ENCODE peak calls at places on chromosomes 5 and 9, in eight cellular contexts. D is BJ, V is endothelial cell of umbilical vein, M is OCI-LY7, R is breast epithelium, X is HL-60, J is glutamatergic neuron, K is AG10803. O is an unnamed sample.

GRCh38 chr5:66824476-66824875 is 228.3 kb downstream of the MAST4 start:
- DNase-seq in D (no peak), V (no peak), M (no peak), R (no peak), X (no peak), J (no peak), K (no peak), O (no peak)

GRCh38 chr5:60563696-60564324 is 136.2 kb downstream of the DEPDC1B start:
- DNase-seq in D (no peak), V (no peak), M (no peak), R (no peak), X (no peak), J (no peak), K (no peak), O (no peak)

GRCh38 chr5:175686396-175686795 is 28.5 kb downstream of the HRH2 start:
- DNase-seq in D (no peak), V (no peak), M (no peak), R (no peak), X (no peak), J (no peak), K (no peak), O (no peak)

GRCh38 chr9:85276743-85277142 is 465.0 kb downstream of the AGTPBP1 start:
- DNase-seq in D (no peak), V (no peak), M (no peak), R (no peak), X (no peak), J (no peak), K (no peak), O (no peak)

GRCh38 chr5:73709536-73710129 is 83.6 kb downstream of the ARHGEF28 start:
- DNase-seq in D (no peak), V (peak), M (no peak), R (no peak), X (no peak), J (no peak), K (peak), O (no peak)

GRCh38 chr5:93595420-93596136 is 12.6 kb downstream of the NR2F1 start:
- DNase-seq in D (no peak), V (no peak), M (no peak), R (no peak), X (no peak), J (no peak), K (no peak), O (no peak)

GRCh38 chr5:108858959-108859358 is 111.3 kb downstream of the FER start:
- DNase-seq in D (no peak), V (peak), M (peak), R (no peak), X (peak), J (no peak), K (peak), O (no peak)

GRCh38 chr9:94783121-94783664 is 56.7 kb downstream of the AOPEP start:
- DNase-seq in D (peak), V (peak), M (peak), R (peak), X (peak), J (peak), K (peak), O (peak)

GRCh38 chr9:114930063-114930812 is at the start of gene TNFSF8:
- DNase-seq in D (no peak), V (no peak), M (peak), R (no peak), X (no peak), J (no peak), K (no peak), O (peak)

GRCh38 chr5:133219296-133219695 is 167.5 kb downstream of the HSPA4 start:
- DNase-seq in D (no peak), V (no peak), M (no peak), R (no peak), X (no peak), J (no peak), K (no peak), O (no peak)

GRCh38 chr5:62783374-62784057 is 204.9 kb downstream of the LRRC70 start:
- DNase-seq in D (no peak), V (no peak), M (no peak), R (no peak), X (no peak), J (no peak), K (no peak), O (no peak)

GRCh38 chr5:62780888-62781287 is 202.3 kb downstream of the LRRC70 start:
- DNase-seq in D (no peak), V (no peak), M (no peak), R (no peak), X (no peak), J (no peak), K (no peak), O (no peak)

GRCh38 chr5:62779010-62779422 is 200.4 kb downstream of the LRRC70 start:
- DNase-seq in D (no peak), V (peak), M (peak), R (no peak), X (no peak), J (no peak), K (peak), O (no peak)

GRCh38 chr5:62778327-62779009 is 199.8 kb downstream of the LRRC70 start:
- DNase-seq in D (no peak), V (no peak), M (no peak), R (no peak), X (peak), J (no peak), K (no peak), O (no peak)

DNA sequence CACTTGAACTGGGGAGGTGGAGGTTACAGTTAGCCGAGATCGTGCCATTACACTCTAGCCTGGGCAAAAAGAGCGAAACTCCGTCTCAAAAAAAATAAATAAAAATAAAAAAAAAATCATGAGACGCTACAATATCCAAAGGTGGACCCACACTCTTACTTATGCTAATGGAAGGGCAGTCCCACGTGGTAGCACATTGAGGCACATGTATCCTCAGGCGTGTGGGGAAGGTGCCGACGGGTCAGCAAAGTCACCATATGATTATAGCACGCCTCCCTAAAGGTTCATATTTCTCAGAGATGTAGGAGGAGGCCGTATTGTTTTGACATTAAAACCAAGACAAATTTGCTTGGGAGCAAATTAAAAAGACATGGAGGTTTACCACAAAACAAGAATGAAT is 201.6 kb downstream of the LRRC70 start:
- DNase-seq in D (no peak), V (no peak), M (no peak), R (no peak), X (no peak), J (no peak), K (no peak), O (no peak)
- TF ChIP-seq CTCF in D (no peak), V (no peak), M (no peak), R (no peak), X (no peak), J (no peak), K (no peak), O (no peak)

DNA sequence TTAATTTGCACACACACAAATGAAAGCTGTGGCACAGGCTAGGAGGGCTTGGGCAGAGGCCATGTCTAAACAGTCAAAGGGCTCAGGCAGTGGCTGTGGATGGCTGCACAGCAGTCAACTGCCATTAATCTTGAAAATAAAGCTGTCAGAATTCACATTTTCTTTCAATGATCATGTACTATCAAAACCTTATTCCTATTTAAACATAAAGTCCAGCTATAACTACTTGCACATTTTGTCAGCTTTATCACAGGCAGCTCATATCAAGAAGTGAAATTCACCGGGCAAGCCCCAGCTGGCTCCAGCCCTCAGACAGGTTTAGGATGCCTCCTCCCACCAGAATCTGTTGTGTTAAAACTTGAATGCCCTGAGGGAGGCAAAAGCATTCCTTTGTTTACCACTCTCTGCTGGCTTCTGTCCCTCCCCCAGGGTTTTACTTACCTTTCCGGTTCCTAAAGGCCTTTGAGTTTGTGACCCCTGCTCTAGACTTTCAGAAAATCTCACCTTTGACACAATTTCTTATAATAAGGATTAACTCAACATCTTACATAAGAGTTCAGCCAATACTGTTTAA is 54.9 kb upstream of the GRAMD2B start:
- DNase-seq in D (no peak), V (no peak), M (no peak), R (peak), X (no peak), J (no peak), K (peak), O (no peak)
- TF ChIP-seq CTCF in D (no peak), V (no peak), M (no peak), R (no peak), X (no peak), J (no peak), K (no peak), O (no peak)

DNA sequence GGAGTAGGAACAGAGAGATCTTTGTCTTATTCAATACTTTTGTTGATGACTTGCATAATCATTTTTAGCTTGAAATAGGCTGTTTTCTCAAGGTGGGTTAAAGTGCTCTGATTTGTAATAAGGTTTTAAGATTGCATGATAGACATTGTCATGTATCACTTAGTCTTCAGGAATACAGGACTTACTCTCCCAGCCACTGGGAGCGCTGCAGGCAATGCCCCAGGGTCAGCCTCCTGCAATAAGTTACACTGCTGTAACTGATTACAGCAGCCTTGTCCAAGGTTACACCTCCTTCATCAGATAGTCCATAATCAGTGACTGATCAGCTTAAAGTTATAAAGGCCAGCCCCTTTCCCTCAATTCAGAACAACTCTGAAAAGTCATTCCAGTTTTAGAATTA is 218.6 kb downstream of the ESM1 start:
- DNase-seq in D (no peak), V (no peak), M (peak), R (no peak), X (no peak), J (no peak), K (no peak), O (no peak)
- TF ChIP-seq CTCF in D (no peak), V (no peak), M (peak), R (no peak), X (no peak), J (no peak), K (no peak), O (no peak)

GRCh38 chr5:143650296-143650695 is 161.7 kb upstream of the HMHB1 start:
- DNase-seq in D (no peak), V (no peak), M (no peak), R (no peak), X (no peak), J (no peak), K (no peak), O (no peak)

GRCh38 chr5:143645356-143645755 is 166.6 kb upstream of the HMHB1 start:
- DNase-seq in D (no peak), V (no peak), M (no peak), R (no peak), X (no peak), J (no peak), K (no peak), O (no peak)

GRCh38 chr5:143649869-143650268 is 162.1 kb upstream of the HMHB1 start:
- DNase-seq in D (peak), V (no peak), M (no peak), R (no peak), X (no peak), J (no peak), K (peak), O (no peak)

GRCh38 chr5:143646961-143647360 is 165.0 kb upstream of the HMHB1 start:
- DNase-seq in D (no peak), V (no peak), M (no peak), R (no peak), X (no peak), J (no peak), K (no peak), O (no peak)

DNA sequence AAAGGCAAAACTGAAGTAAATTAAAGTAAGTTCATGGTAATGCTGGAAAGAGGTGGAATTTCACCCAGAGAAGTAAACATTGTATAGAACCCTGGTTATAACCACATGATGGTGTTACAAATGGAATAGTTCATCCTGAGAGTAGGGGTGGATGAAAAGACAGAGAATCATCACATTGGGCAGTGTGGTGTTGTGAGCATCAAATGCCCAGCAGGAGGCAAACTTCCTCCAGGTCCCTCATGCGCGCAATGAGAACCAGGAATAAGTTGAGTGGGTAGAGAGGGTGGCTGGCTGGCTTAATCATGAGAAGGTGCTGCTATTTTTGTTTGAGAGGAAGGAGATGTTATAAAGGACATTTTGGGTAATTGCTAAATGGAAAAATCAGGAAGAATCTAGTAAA is 163.3 kb upstream of the HMHB1 start:
- DNase-seq in D (no peak), V (no peak), M (no peak), R (no peak), X (peak), J (no peak), K (no peak), O (peak)
- TF ChIP-seq CTCF in D (no peak), V (no peak), M (peak), R (no peak), X (no peak), J (no peak), K (no peak), O (no peak)

GRCh38 chr5:1466631-1467265 is 21.5 kb upstream of the SLC6A3 start:
- DNase-seq in D (no peak), V (no peak), M (no peak), R (peak), X (no peak), J (peak), K (no peak), O (no peak)

GRCh38 chr5:1467341-1468246 is 22.4 kb upstream of the SLC6A3 start:
- DNase-seq in D (no peak), V (no peak), M (no peak), R (peak), X (no peak), J (peak), K (no peak), O (no peak)

GRCh38 chr5:1470762-1471211 is 25.5 kb upstream of the SLC6A3 start:
- DNase-seq in D (no peak), V (no peak), M (no peak), R (peak), X (no peak), J (peak), K (no peak), O (no peak)

GRCh38 chr5:1468247-1468612 is 23.0 kb upstream of the SLC6A3 start:
- DNase-seq in D (no peak), V (no peak), M (peak), R (peak), X (no peak), J (peak), K (peak), O (peak)

DNA sequence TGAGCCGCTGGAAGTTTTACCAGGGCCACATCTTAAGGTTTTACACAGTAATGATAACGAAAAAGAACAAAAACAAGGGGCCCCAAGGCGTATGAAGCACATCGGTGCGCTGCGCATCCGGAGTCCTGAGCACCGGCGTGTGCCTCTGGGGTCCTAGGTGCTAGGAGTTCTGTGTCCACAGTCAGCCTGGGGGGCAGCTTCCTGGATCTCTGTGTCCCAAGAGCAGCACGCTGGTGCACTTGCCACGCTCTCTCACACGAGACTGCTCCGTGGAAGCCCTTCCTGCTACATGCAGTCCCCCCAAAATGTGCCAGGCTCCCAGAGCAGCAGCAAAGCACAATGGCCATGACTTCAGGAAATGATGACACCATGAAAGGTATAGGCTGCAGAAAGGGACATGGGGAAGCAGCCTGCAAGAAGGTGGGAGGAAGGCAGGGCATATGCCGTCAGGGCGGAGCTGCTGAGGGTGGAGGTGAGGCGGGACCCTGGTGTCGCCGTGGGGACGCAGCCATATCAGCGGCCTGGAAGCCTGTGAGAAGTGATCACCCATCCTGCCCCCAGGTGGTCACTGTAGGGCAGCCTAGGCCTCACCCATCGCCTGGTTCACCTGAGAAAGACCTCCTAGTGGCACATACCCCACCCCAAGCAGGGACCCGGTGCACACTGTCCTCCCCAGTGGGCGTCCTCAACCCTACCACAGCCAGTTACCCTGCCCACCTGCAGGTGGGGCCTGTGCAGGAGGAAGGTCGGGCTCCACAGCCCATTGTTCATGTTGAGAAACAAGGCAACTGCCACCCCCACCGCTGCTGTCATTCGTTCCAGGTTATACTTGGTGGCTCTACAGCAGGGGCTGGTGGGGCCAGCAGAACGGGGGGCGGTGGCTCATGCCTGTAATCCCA is 23.6 kb upstream of the SLC6A3 start:
- DNase-seq in D (no peak), V (no peak), M (no peak), R (peak), X (no peak), J (peak), K (no peak), O (no peak)
- TF ChIP-seq CTCF in D (no peak), V (no peak), M (no peak), R (no peak), X (no peak), J (no peak), K (no peak), O (peak)

GRCh38 chr9:92191801-92192200 is 76.6 kb upstream of the SPTLC1 start:
- DNase-seq in D (peak), V (no peak), M (no peak), R (no peak), X (no peak), J (no peak), K (peak), O (no peak)
- TF ChIP-seq CTCF in D (no peak), V (no peak), M (no peak), R (no peak), X (no peak), J (no peak), K (no peak), O (no peak)